ENCODE peak calls at places on chromosomes 7 and 10, in five cellular contexts. B is GM12865, E is AG04449, K is PC-9, W is PC-3. J is an unnamed sample.

GRCh38 chr10:75611972-75612331 is 180.5 kb downstream of the LRMDA start:
- DNase-seq in W (no peak), E (no peak), B (peak), K (no peak), J (no peak)

GRCh38 chr10:119029613-119030420 is at the start of gene NANOS1:
- DNase-seq in W (peak), B (no peak), K (no peak), E (no peak), J (peak)

GRCh38 chr7:112132123-112132694 is 74.0 kb downstream of the DOCK4 start:
- DNase-seq in B (no peak), W (no peak), E (no peak), K (no peak), J (no peak)

GRCh38 chr7:31307941-31308340 is 32.6 kb downstream of the NEUROD6 start:
- DNase-seq in E (no peak), B (no peak), W (no peak), K (no peak), J (no peak)

GRCh38 chr10:95273393-95274312 is 17.1 kb downstream of the PDLIM1 start:
- DNase-seq in K (peak), E (no peak), W (peak), B (no peak), J (peak)

GRCh38 chr10:112875474-112876267 is 74.4 kb upstream of the TCF7L2 start:
- DNase-seq in B (peak), W (peak), K (peak), E (peak), J (peak)

GRCh38 chr10:1240341-1240775 is 184.2 kb downstream of the WDR37 start:
- DNase-seq in W (no peak), B (peak), K (no peak), E (no peak), J (no peak)

GRCh38 chr7:28542410-28542809 is 130.1 kb downstream of the CREB5 start:
- DNase-seq in W (no peak), E (no peak), K (no peak), B (no peak), J (no peak)

GRCh38 chr7:152424348-152425108 is 11.3 kb downstream of the KMT2C start:
- DNase-seq in K (no peak), W (no peak), B (no peak), E (no peak), J (peak)

GRCh38 chr7:131620673-131621609 is 64.5 kb upstream of the PODXL start:
- DNase-seq in E (no peak), W (no peak), K (peak), B (no peak), J (peak)

GRCh38 chr7:98429799-98430198 is 28.9 kb upstream of the BAIAP2L1 start:
- DNase-seq in B (no peak), K (no peak), W (no peak), E (no peak), J (no peak)

GRCh38 chr10:75418287-75418686 is 13.1 kb upstream of the LRMDA start:
- DNase-seq in E (no peak), K (no peak), B (no peak), W (no peak), J (no peak)

GRCh38 chr10:98255146-98255877 is 12.7 kb downstream of the LOXL4 start:
- DNase-seq in E (no peak), K (no peak), W (no peak), B (no peak), J (no peak)

GRCh38 chr10:94630017-94630688 is 53.4 kb upstream of the CYP2C18 start:
- DNase-seq in B (peak), K (no peak), W (peak), E (no peak), J (peak)

GRCh38 chr7:105205592-105206211 is 183.0 kb downstream of the SRPK2 start:
- DNase-seq in K (peak), E (no peak), W (no peak), B (no peak), J (no peak)

GRCh38 chr10:84829121-84829520 is 500.7 kb downstream of the CCSER2 start:
- DNase-seq in W (no peak), K (no peak), B (no peak), E (no peak), J (peak)

GRCh38 chr7:114264029-114264428 is 150.6 kb upstream of the FOXP2 start:
- DNase-seq in B (no peak), K (no peak), W (no peak), E (no peak), J (peak)

GRCh38 chr7:31408120-31408729 is 67.7 kb upstream of the NEUROD6 start:
- DNase-seq in K (peak), W (peak), B (no peak), E (peak), J (peak)

GRCh38 chr10:92222603-92223275 is 68.1 kb downstream of the CPEB3 start:
- DNase-seq in E (no peak), W (peak), B (no peak), K (peak), J (peak)

GRCh38 chr10:76456190-76456589 is 1024.8 kb downstream of the LRMDA start:
- DNase-seq in E (no peak), W (peak), K (no peak), B (no peak), J (peak)

GRCh38 chr10:3146289-3146688 is 26.3 kb downstream of the PITRM1 start:
- DNase-seq in B (no peak), K (no peak), E (no peak), W (no peak), J (no peak)

GRCh38 chr7:36979810-36980248 is 255.5 kb upstream of the AOAH start:
- DNase-seq in K (no peak), E (no peak), B (no peak), W (no peak), J (no peak)

GRCh38 chr7:1892011-1892965 is 222.2 kb downstream of the ELFN1 start:
- DNase-seq in K (peak), W (peak), E (no peak), B (no peak), J (no peak)

GRCh38 chr7:24251568-24251967 is 32.4 kb upstream of the NPY start:
- DNase-seq in B (no peak), K (no peak), E (no peak), W (no peak), J (no peak)

GRCh38 chr7:143265017-143265693 is 1.9 kb downstream of the GSTK1 start:
- DNase-seq in B (no peak), K (no peak), W (no peak), E (no peak), J (no peak)

GRCh38 chr7:122203814-122204213 is 59.8 kb upstream of the AASS start:
- DNase-seq in B (no peak), K (no peak), W (no peak), E (no peak), J (no peak)

GRCh38 chr10:48632166-48632565 is 27.3 kb upstream of the ARHGAP22 start:
- DNase-seq in E (peak), K (no peak), B (no peak), W (no peak), J (no peak)

GRCh38 chr7:128221929-128222403 is 19.1 kb upstream of the LEP start:
- DNase-seq in E (no peak), K (peak), W (peak), B (no peak), J (no peak)

GRCh38 chr10:34808789-34809745 is 6.0 kb downstream of the PARD3 start:
- DNase-seq in W (no peak), K (no peak), E (no peak), B (no peak), J (peak)

GRCh38 chr10:116094356-116094755 is 178.7 kb downstream of the GFRA1 start:
- DNase-seq in K (no peak), E (no peak), B (no peak), W (no peak), J (no peak)

GRCh38 chr7:94396044-94396443 is 1.3 kb downstream of the COL1A2 start:
- DNase-seq in E (no peak), K (no peak), W (no peak), B (no peak), J (peak)

GRCh38 chr7:97313900-97314299 is 196.4 kb downstream of the SDHAF3 start:
- DNase-seq in W (no peak), K (no peak), B (no peak), E (no peak), J (no peak)

DNA sequence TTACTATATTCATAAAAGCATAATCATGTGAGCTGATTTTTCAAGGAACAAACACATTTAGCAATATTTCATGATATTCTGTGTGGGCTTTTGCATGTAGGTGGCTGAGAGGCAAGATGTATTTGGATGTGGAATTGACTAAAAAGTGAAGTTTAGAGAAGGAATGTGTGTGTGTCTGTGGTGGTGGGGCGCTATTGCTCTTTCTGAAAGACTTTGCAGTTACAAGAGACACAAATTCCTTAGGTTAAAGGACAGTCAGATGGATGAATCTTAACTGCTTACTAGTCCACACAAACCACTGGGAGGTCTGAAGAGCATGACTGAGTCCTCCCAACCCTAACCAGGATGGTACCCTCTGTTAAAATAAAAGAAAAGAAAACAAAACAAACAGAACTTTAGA is 200.1 kb downstream of the SDHAF3 start:
- DNase-seq in B (no peak), K (no peak), E (no peak), W (no peak), J (peak)
- TF ChIP-seq CTCF in B (no peak), K (no peak), E (no peak), W (no peak), J (no peak)

GRCh38 chr10:68598978-68599753 is 39.0 kb downstream of the TET1 start:
- DNase-seq in B (no peak), W (peak), K (no peak), E (peak), J (no peak)
- H3K4me3 ChIP-seq in B (no peak), W (peak), K (no peak), E (peak), J (no peak)

GRCh38 chr10:54703086-54703485 is 97.9 kb downstream of the PCDH15 start:
- DNase-seq in K (no peak), E (no peak), B (no peak), W (peak), J (peak)
- TF ChIP-seq CTCF in K (no peak), E (no peak), B (no peak), W (no peak), J (no peak)

GRCh38 chr7:82410461-82410860 is 33.1 kb downstream of the CACNA2D1 start:
- DNase-seq in K (no peak), B (no peak), W (no peak), E (no peak), J (no peak)
- H3K4me3 ChIP-seq in K (no peak), B (no peak), W (no peak), E (no peak), J (no peak)

GRCh38 chr10:132813001-132813401 is 27.1 kb upstream of the NKX6-2 start:
- DNase-seq in K (no peak), B (no peak), E (no peak), W (no peak), J (no peak)

GRCh38 chr10:132812544-132812943 is 26.6 kb upstream of the NKX6-2 start:
- DNase-seq in B (no peak), K (no peak), W (no peak), E (no peak), J (no peak)

GRCh38 chr10:132810141-132810806 is 24.3 kb upstream of the NKX6-2 start:
- DNase-seq in W (no peak), E (no peak), K (no peak), B (no peak), J (no peak)

GRCh38 chr10:132810807-132811700 is 25.1 kb upstream of the NKX6-2 start:
- DNase-seq in B (no peak), K (no peak), W (no peak), E (no peak), J (no peak)

DNA sequence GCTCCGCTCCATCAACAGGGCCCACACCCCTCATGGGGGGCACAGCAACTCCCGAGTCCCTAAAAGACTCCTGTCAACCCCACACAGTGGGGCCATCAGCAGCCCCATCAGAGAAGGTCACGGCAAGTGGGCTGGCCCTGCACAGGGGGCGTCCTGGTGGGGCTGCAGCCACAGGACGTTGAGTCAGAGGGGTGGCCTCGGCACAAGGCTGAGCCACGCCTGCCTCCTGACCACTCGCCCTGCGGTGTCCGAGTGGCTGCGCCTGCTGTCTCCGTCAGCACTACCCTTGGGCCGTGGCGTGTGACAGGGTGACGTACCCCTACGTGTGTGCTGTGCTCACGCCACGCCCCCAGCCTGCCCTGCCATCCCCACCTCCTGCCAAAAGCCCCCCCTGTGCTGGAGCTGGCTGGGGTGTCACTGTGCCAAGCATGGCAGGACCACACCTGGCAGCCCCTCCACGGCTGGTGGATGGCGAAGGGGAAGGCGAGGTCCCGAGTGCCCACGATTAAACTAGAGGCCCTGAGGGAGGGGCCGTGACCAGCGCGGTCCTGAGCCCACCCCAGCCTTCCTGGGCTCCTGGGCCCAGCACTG is 26.0 kb upstream of the NKX6-2 start:
- DNase-seq in W (no peak), E (no peak), B (no peak), K (no peak), J (no peak)
- TF ChIP-seq CTCF in W (no peak), E (no peak), B (no peak), K (no peak), J (no peak)

DNA sequence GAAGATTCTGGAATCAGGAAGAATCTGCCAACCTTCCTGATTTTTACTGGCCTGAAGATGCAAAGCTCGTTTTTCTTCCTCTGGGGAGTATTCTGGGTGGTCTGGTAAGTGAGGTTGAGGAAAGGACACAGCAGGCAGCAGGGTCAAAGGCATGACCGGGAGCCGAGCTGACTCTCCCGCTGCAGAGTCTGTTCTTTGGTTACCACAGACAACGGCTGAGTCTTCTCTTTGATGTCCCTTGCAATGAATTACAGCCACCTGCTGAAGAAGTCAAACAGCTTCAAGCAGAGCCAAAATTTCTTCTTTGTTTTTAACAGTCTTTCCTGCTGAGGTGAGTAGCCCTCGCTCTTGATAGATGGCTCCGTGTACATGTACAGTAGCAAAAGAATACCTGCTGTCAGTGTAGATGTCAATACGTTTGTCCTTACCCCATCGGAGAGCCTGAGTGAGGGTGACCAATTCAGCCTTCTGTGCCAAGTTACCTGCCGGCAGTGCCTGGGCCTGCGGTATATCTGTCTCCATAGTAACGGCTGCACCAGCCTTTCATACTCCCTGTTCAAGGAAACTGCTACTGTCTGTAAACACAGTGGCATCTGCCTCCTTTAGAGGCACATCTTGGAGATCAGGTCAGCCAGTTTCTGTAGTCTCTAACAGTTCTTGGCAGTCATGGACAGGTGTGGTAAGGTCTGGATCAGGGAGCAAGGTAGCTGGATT is 76.4 kb downstream of the PRR15 start:
- DNase-seq in W (no peak), B (no peak), K (no peak), E (no peak), J (no peak)
- H3K4me3 ChIP-seq in W (no peak), B (no peak), K (no peak), E (no peak), J (no peak)

GRCh38 chr7:133207687-133208086 is 45.2 kb upstream of the EXOC4 start:
- DNase-seq in W (no peak), E (no peak), K (no peak), B (peak), J (peak)
- TF ChIP-seq CTCF in W (peak), E (no peak), K (peak), B (peak), J (peak)

J was measured in choroid plexus epithelial cell.